ENCODE peak calls at places on chromosomes 16 and 17, in nine cellular contexts. One of them, this sample, is unnamed.
A peak's percentile ranks its signal among the peaks of the same experiment; 100 is the strongest.

GRCh38 chr16:90044111-90044551 is 24.9 kb upstream of the DBNDD1 start:
- DNase-seq in CD4-positive, alpha-beta T cell: no peak
- DNase-seq in psoas muscle: no peak
- DNase-seq in fibroblast of villous mesenchyme: no peak
- DNase-seq in fibroblast of mammary gland: no peak
- DNase-seq in HFFc6: no peak
- DNase-seq in hepatocyte: peak; percentile 80
- DNase-seq in coronary artery: no peak
- DNase-seq in tibial artery: no peak
- DNase-seq in this sample: no peak

GRCh38 chr17:83096401-83097220 is 17.2 kb downstream of the METRNL start:
- DNase-seq in tibial artery: no peak
- DNase-seq in fibroblast of villous mesenchyme: no peak
- DNase-seq in coronary artery: no peak
- DNase-seq in HFFc6: no peak
- DNase-seq in hepatocyte: no peak
- DNase-seq in CD4-positive, alpha-beta T cell: no peak
- DNase-seq in fibroblast of mammary gland: no peak
- DNase-seq in psoas muscle: no peak
- DNase-seq in this sample: peak; percentile 44

GRCh38 chr17:43171761-43172487 is 910 bp downstream of the NBR1 start:
- DNase-seq in HFFc6: peak; percentile 97
- DNase-seq in psoas muscle: no peak
- DNase-seq in fibroblast of mammary gland: peak; percentile 93
- DNase-seq in tibial artery: no peak
- DNase-seq in CD4-positive, alpha-beta T cell: peak; percentile 10
- DNase-seq in fibroblast of villous mesenchyme: peak; percentile 95
- DNase-seq in coronary artery: peak; percentile 72
- DNase-seq in hepatocyte: peak; percentile 84
- DNase-seq in this sample: no peak

GRCh38 chr17:80870401-80870800 is 121.2 kb upstream of the CHMP6 start:
- DNase-seq in fibroblast of villous mesenchyme: no peak
- DNase-seq in fibroblast of mammary gland: no peak
- DNase-seq in psoas muscle: no peak
- DNase-seq in tibial artery: no peak
- DNase-seq in HFFc6: no peak
- DNase-seq in CD4-positive, alpha-beta T cell: no peak
- DNase-seq in hepatocyte: no peak
- DNase-seq in coronary artery: no peak
- DNase-seq in this sample: no peak

GRCh38 chr17:83053021-83053778 is 26.2 kb upstream of the METRNL start:
- DNase-seq in hepatocyte: no peak
- DNase-seq in CD4-positive, alpha-beta T cell: no peak
- DNase-seq in tibial artery: peak; percentile 64
- DNase-seq in coronary artery: peak; percentile 75
- DNase-seq in psoas muscle: no peak
- DNase-seq in fibroblast of villous mesenchyme: no peak
- DNase-seq in HFFc6: peak; percentile 30
- DNase-seq in fibroblast of mammary gland: peak; percentile 55
- DNase-seq in this sample: no peak

GRCh38 chr16:65770752-65771151 is 595.7 kb upstream of the CDH5 start:
- DNase-seq in fibroblast of mammary gland: no peak
- DNase-seq in psoas muscle: no peak
- DNase-seq in tibial artery: no peak
- DNase-seq in HFFc6: no peak
- DNase-seq in coronary artery: no peak
- DNase-seq in hepatocyte: no peak
- DNase-seq in CD4-positive, alpha-beta T cell: no peak
- DNase-seq in fibroblast of villous mesenchyme: no peak
- DNase-seq in this sample: no peak

GRCh38 chr17:79851461-79851817 is 12.2 kb upstream of the CBX4 start:
- DNase-seq in fibroblast of villous mesenchyme: no peak
- DNase-seq in CD4-positive, alpha-beta T cell: no peak
- DNase-seq in psoas muscle: no peak
- DNase-seq in HFFc6: no peak
- DNase-seq in tibial artery: no peak
- DNase-seq in hepatocyte: no peak
- DNase-seq in coronary artery: peak; percentile 50
- DNase-seq in fibroblast of mammary gland: no peak
- DNase-seq in this sample: no peak

GRCh38 chr16:89599451-89599858 is 14.0 kb upstream of the DPEP1 start:
- DNase-seq in psoas muscle: no peak
- DNase-seq in fibroblast of villous mesenchyme: no peak
- DNase-seq in hepatocyte: peak; percentile 64
- DNase-seq in fibroblast of mammary gland: peak; percentile 22
- DNase-seq in CD4-positive, alpha-beta T cell: no peak
- DNase-seq in coronary artery: no peak
- DNase-seq in HFFc6: no peak
- DNase-seq in tibial artery: no peak
- DNase-seq in this sample: peak; percentile 61

GRCh38 chr16:23597003-23597756 is 1.1 kb upstream of the NDUFAB1 start:
- DNase-seq in tibial artery: no peak
- DNase-seq in hepatocyte: peak; percentile 63
- DNase-seq in coronary artery: no peak
- DNase-seq in fibroblast of mammary gland: peak; percentile 11
- DNase-seq in fibroblast of villous mesenchyme: peak; percentile 19
- DNase-seq in HFFc6: peak; percentile 19
- DNase-seq in CD4-positive, alpha-beta T cell: no peak
- DNase-seq in psoas muscle: peak; percentile 30
- DNase-seq in this sample: peak; percentile 18

GRCh38 chr17:44536090-44536960 is 21.0 kb upstream of the FZD2 start:
- DNase-seq in coronary artery: no peak
- DNase-seq in hepatocyte: peak; percentile 43
- DNase-seq in fibroblast of villous mesenchyme: peak; percentile 61
- DNase-seq in tibial artery: no peak
- DNase-seq in psoas muscle: no peak
- DNase-seq in fibroblast of mammary gland: no peak
- DNase-seq in CD4-positive, alpha-beta T cell: no peak
- DNase-seq in HFFc6: no peak
- DNase-seq in this sample: no peak

GRCh38 chr17:31562447-31562846 is 171.0 kb downstream of the RAB11FIP4 start:
- DNase-seq in CD4-positive, alpha-beta T cell: no peak
- DNase-seq in fibroblast of villous mesenchyme: no peak
- DNase-seq in hepatocyte: no peak
- DNase-seq in fibroblast of mammary gland: no peak
- DNase-seq in coronary artery: no peak
- DNase-seq in psoas muscle: no peak
- DNase-seq in HFFc6: no peak
- DNase-seq in tibial artery: no peak
- DNase-seq in this sample: no peak

GRCh38 chr16:3246876-3247275 is 9.6 kb downstream of the MEFV start:
- DNase-seq in fibroblast of villous mesenchyme: no peak
- DNase-seq in CD4-positive, alpha-beta T cell: no peak
- DNase-seq in hepatocyte: no peak
- DNase-seq in fibroblast of mammary gland: no peak
- DNase-seq in tibial artery: no peak
- DNase-seq in psoas muscle: no peak
- DNase-seq in coronary artery: no peak
- DNase-seq in HFFc6: no peak
- DNase-seq in this sample: no peak

GRCh38 chr17:42285346-42286050 is 2.8 kb upstream of the STAT5A start:
- DNase-seq in HFFc6: no peak
- DNase-seq in fibroblast of villous mesenchyme: no peak
- DNase-seq in coronary artery: no peak
- DNase-seq in CD4-positive, alpha-beta T cell: no peak
- DNase-seq in hepatocyte: no peak
- DNase-seq in fibroblast of mammary gland: no peak
- DNase-seq in psoas muscle: no peak
- DNase-seq in tibial artery: no peak
- DNase-seq in this sample: no peak

GRCh38 chr17:28738680-28739384 is 5.0 kb upstream of the TRAF4 start:
- DNase-seq in coronary artery: no peak
- DNase-seq in fibroblast of mammary gland: no peak
- DNase-seq in CD4-positive, alpha-beta T cell: no peak
- DNase-seq in tibial artery: peak; percentile 55
- DNase-seq in psoas muscle: no peak
- DNase-seq in hepatocyte: no peak
- DNase-seq in fibroblast of villous mesenchyme: no peak
- DNase-seq in HFFc6: no peak
- DNase-seq in this sample: no peak

DNA sequence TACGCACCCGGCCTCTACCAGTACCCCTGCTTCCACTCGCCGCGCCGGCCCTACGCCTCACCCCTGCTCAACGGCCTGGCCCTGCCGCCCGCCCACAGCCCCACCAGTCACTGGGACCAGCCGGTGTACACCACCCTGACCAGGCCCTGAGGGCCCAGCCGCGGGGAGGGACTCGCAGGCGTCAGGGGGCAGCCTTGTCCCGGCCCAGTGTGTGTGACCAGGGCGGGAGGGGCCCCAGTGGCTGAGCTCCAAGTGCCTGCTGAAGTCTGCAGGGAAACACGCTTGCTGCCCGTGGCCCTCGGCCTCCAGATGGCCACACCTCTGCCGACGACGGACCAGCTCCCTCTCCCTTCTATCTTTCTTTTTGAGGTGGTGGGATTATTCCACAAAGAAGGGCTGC is 3.7 kb downstream of the SOX8 start:
- DNase-seq in fibroblast of mammary gland: no peak
- DNase-seq in hepatocyte: no peak
- DNase-seq in coronary artery: no peak
- DNase-seq in CD4-positive, alpha-beta T cell: no peak
- DNase-seq in tibial artery: no peak
- DNase-seq in HFFc6: no peak
- DNase-seq in fibroblast of villous mesenchyme: no peak
- DNase-seq in psoas muscle: no peak
- DNase-seq in this sample: no peak
- TF ChIP-seq CTCF in fibroblast of mammary gland: no peak
- TF ChIP-seq CTCF in hepatocyte: no peak
- TF ChIP-seq CTCF in coronary artery: no peak
- TF ChIP-seq CTCF in CD4-positive, alpha-beta T cell: no peak
- TF ChIP-seq CTCF in tibial artery: no peak
- TF ChIP-seq CTCF in HFFc6: no peak
- TF ChIP-seq CTCF in fibroblast of villous mesenchyme: no peak
- TF ChIP-seq CTCF in psoas muscle: no peak
- TF ChIP-seq CTCF in this sample: no peak

DNA sequence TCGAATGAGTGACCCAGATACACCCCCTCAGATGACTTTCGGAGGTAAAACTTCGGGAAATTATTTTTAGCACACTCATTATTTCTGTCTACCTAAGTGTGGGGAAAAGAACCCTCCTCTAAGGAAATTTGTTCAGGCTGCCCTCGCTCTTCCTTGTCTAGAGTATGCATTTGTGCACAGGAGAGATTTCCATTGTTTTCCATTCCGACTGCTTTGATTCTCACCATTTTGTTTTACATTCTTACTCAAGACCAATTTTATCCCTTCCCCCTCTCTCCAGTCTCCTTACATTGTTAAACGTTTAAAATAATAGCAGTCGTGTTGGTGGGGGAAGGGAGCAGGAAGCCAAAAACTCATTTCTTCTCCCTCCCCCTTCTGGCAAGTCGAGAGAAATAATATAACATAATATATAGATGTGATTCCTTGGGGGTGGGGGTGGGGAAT is 1.5 kb upstream of the CHD3 start:
- DNase-seq in psoas muscle: no peak
- DNase-seq in hepatocyte: no peak
- DNase-seq in fibroblast of mammary gland: no peak
- DNase-seq in HFFc6: no peak
- DNase-seq in tibial artery: no peak
- DNase-seq in fibroblast of villous mesenchyme: no peak
- DNase-seq in CD4-positive, alpha-beta T cell: no peak
- DNase-seq in coronary artery: no peak
- DNase-seq in this sample: no peak
- TF ChIP-seq CTCF in psoas muscle: no peak
- TF ChIP-seq CTCF in hepatocyte: no peak
- TF ChIP-seq CTCF in fibroblast of mammary gland: no peak
- TF ChIP-seq CTCF in HFFc6: no peak
- TF ChIP-seq CTCF in tibial artery: no peak
- TF ChIP-seq CTCF in fibroblast of villous mesenchyme: no peak
- TF ChIP-seq CTCF in CD4-positive, alpha-beta T cell: no peak
- TF ChIP-seq CTCF in coronary artery: no peak
- TF ChIP-seq CTCF in this sample: no peak

GRCh38 chr17:65170839-65171238 is 33.7 kb downstream of the RGS9 start:
- DNase-seq in hepatocyte: no peak
- DNase-seq in tibial artery: no peak
- DNase-seq in coronary artery: no peak
- DNase-seq in CD4-positive, alpha-beta T cell: no peak
- DNase-seq in psoas muscle: no peak
- DNase-seq in fibroblast of villous mesenchyme: no peak
- DNase-seq in HFFc6: no peak
- DNase-seq in fibroblast of mammary gland: no peak
- DNase-seq in this sample: no peak
- TF ChIP-seq CTCF in hepatocyte: no peak
- TF ChIP-seq CTCF in tibial artery: no peak
- TF ChIP-seq CTCF in coronary artery: no peak
- TF ChIP-seq CTCF in CD4-positive, alpha-beta T cell: no peak
- TF ChIP-seq CTCF in psoas muscle: no peak
- TF ChIP-seq CTCF in fibroblast of villous mesenchyme: no peak
- TF ChIP-seq CTCF in HFFc6: no peak
- TF ChIP-seq CTCF in fibroblast of mammary gland: no peak
- TF ChIP-seq CTCF in this sample: no peak

GRCh38 chr16:600781-601180 is 10.9 kb downstream of the RAB40C start:
- DNase-seq in tibial artery: no peak
- DNase-seq in psoas muscle: no peak
- DNase-seq in CD4-positive, alpha-beta T cell: no peak
- DNase-seq in coronary artery: no peak
- DNase-seq in HFFc6: no peak
- DNase-seq in fibroblast of mammary gland: no peak
- DNase-seq in fibroblast of villous mesenchyme: no peak
- DNase-seq in hepatocyte: peak; percentile 19
- DNase-seq in this sample: no peak
- TF ChIP-seq CTCF in tibial artery: no peak
- TF ChIP-seq CTCF in psoas muscle: no peak
- TF ChIP-seq CTCF in CD4-positive, alpha-beta T cell: no peak
- TF ChIP-seq CTCF in coronary artery: no peak
- TF ChIP-seq CTCF in HFFc6: peak; percentile 34
- TF ChIP-seq CTCF in fibroblast of mammary gland: peak; percentile 16
- TF ChIP-seq CTCF in fibroblast of villous mesenchyme: peak; percentile 38
- TF ChIP-seq CTCF in hepatocyte: peak; percentile 26
- TF ChIP-seq CTCF in this sample: no peak